ENCODE peak calls at places on chromosomes 7 and 10, in nine cellular contexts. G, C, Q, M, H, E, V, Z and A are unnamed samples.

GRCh38 chr10:77823811-77824542 is 102.6 kb downstream of the DLG5 start:
- DNase-seq in V (no peak), E (no peak), Z (no peak), Q (no peak), H (no peak), G (no peak), C (no peak), M (no peak), A (no peak)

GRCh38 chr10:126247454-126247975 is 140.8 kb downstream of the ADAM12 start:
- DNase-seq in E (no peak), H (peak), V (no peak), M (no peak), Z (peak), Q (no peak), G (no peak), C (peak), A (no peak)

GRCh38 chr10:230758-231157 is 95.5 kb downstream of the ZMYND11 start:
- DNase-seq in Q (peak), G (no peak), Z (no peak), E (no peak), M (no peak), C (peak), V (no peak), H (no peak), A (no peak)

GRCh38 chr7:158740013-158740656 is 35.5 kb upstream of the NCAPG2 start:
- DNase-seq in M (no peak), Q (no peak), C (peak), Z (peak), H (no peak), V (no peak), G (no peak), E (no peak), A (no peak)

GRCh38 chr7:34311591-34311990 is 346.4 kb upstream of the NPSR1 start:
- DNase-seq in C (peak), H (no peak), E (no peak), V (no peak), M (no peak), Q (no peak), Z (no peak), G (no peak), A (no peak)

GRCh38 chr7:156722427-156722826 is 81.9 kb downstream of the RNF32 start:
- DNase-seq in M (no peak), Z (no peak), H (no peak), E (no peak), C (no peak), G (no peak), Q (peak), V (no peak), A (no peak)

GRCh38 chr10:65194555-65194954 is 1673.4 kb downstream of the REEP3 start:
- DNase-seq in H (no peak), E (no peak), G (no peak), M (no peak), Z (no peak), C (no peak), Q (no peak), V (no peak), A (no peak)

GRCh38 chr10:932589-932988 is 1.1 kb upstream of the LARP4B start:
- DNase-seq in V (no peak), E (no peak), Q (no peak), M (no peak), C (no peak), Z (no peak), H (no peak), G (no peak), A (no peak)

GRCh38 chr10:20100157-20100556 is 283.9 kb downstream of the PLXDC2 start:
- DNase-seq in V (no peak), H (no peak), Z (no peak), E (no peak), Q (no peak), C (peak), G (no peak), M (no peak), A (no peak)

GRCh38 chr7:159012353-159013069 is 132.2 kb downstream of the VIPR2 start:
- DNase-seq in C (peak), G (no peak), V (no peak), M (no peak), E (no peak), Z (no peak), H (no peak), Q (no peak), A (no peak)